ENCODE peak calls at places on chromosomes 4 and X, in ten cellular contexts. I, Z, Y, P, E, N, F, L, H and O are unnamed samples.

GRCh38 chr4:153018716-153019115 is 82.6 kb downstream of the FHDC1 start:
- DNase-seq in I (no peak), Z (no peak), Y (no peak), P (no peak), E (no peak), N (no peak), F (no peak), L (no peak), H (no peak), O (no peak)

GRCh38 chr4:8277356-8278008 is 7.9 kb downstream of the HTRA3 start:
- DNase-seq in I (no peak), Z (no peak), Y (no peak), P (no peak), E (no peak), N (no peak), F (no peak), L (no peak), H (no peak), O (no peak)

GRCh38 chr4:175614880-175615279 is 197.2 kb downstream of the GPM6A start:
- DNase-seq in I (no peak), Z (no peak), Y (no peak), P (no peak), E (no peak), N (no peak), F (no peak), L (no peak), H (no peak), O (no peak)

GRCh38 chr4:34182346-34182745 is 2062.0 kb downstream of the ARAP2 start:
- DNase-seq in I (peak), Z (no peak), Y (no peak), P (no peak), E (no peak), N (no peak), F (no peak), L (peak), H (no peak), O (no peak)

GRCh38 chr4:52548818-52549570 is 110.1 kb downstream of the USP46 start:
- DNase-seq in I (no peak), Z (no peak), Y (no peak), P (no peak), E (no peak), N (no peak), F (no peak), L (no peak), H (no peak), O (no peak)

GRCh38 chr4:176538217-176538925 is 218.6 kb downstream of the SPCS3 start:
- DNase-seq in I (peak), Z (no peak), Y (no peak), P (peak), E (no peak), N (no peak), F (no peak), L (peak), H (peak), O (no peak)

GRCh38 chr4:102344955-102345794 is at the start of gene SLC39A8:
- DNase-seq in I (peak), Z (peak), Y (peak), P (peak), E (peak), N (peak), F (peak), L (peak), H (peak), O (peak)

GRCh38 chr4:53103489-53103888 is 241.4 kb downstream of the RASL11B start:
- DNase-seq in I (no peak), Z (no peak), Y (no peak), P (no peak), E (no peak), N (no peak), F (no peak), L (no peak), H (no peak), O (no peak)

GRCh38 chrX:10022580-10023245 is 55.6 kb downstream of the CLDN34 start:
- DNase-seq in I (peak), Z (peak), Y (no peak), P (no peak), E (no peak), N (no peak), F (no peak), L (peak), H (no peak), O (no peak)

GRCh38 chrX:43269201-43269600 is 386.9 kb upstream of the MAOA start:
- DNase-seq in I (peak), Z (no peak), Y (no peak), P (no peak), E (no peak), N (no peak), F (no peak), L (peak), H (no peak), O (no peak)

GRCh38 chr4:155426953-155427352 is 50.2 kb upstream of the MAP9 start:
- DNase-seq in I (no peak), Z (no peak), Y (no peak), P (no peak), E (no peak), N (no peak), F (no peak), L (no peak), H (no peak), O (no peak)